ENCODE peak calls at places on chromosome 5, in five cellular contexts. Z is transverse colon, G is neural progenitor cell, W is natural killer cell, I is AG09309. P is an unnamed sample.

GRCh38 chr5:100779669-100780375 is 123.3 kb downstream of the ST8SIA4 start:
- DNase-seq in I (no peak), Z (peak), G (no peak), W (no peak), P (no peak)

GRCh38 chr5:72242796-72243475 is 77.1 kb downstream of the MRPS27 start:
- DNase-seq in Z (no peak), W (no peak), G (peak), I (no peak), P (no peak)

GRCh38 chr5:97383996-97384395 is 200.9 kb upstream of the RIOK2 start:
- DNase-seq in W (no peak), Z (no peak), G (no peak), I (no peak), P (no peak)

GRCh38 chr5:159208508-159209437 is 580 bp downstream of the RNF145 start:
- DNase-seq in I (no peak), G (peak), W (no peak), Z (peak), P (no peak)

GRCh38 chr5:101424530-101425175 is 521.6 kb upstream of the ST8SIA4 start:
- DNase-seq in W (no peak), Z (no peak), G (no peak), I (peak), P (no peak)

GRCh38 chr5:132221781-132222648 is 5.6 kb downstream of the P4HA2 start:
- DNase-seq in G (no peak), Z (peak), I (peak), W (no peak), P (no peak)

GRCh38 chr5:92518318-92518913 is 1062.6 kb downstream of the NR2F1-AS1 start:
- DNase-seq in Z (no peak), G (peak), W (no peak), I (no peak), P (no peak)

GRCh38 chr5:56876325-56876724 is 33.1 kb upstream of the SETD9 start:
- DNase-seq in I (no peak), G (no peak), W (no peak), Z (no peak), P (no peak)

GRCh38 chr5:76763136-76763535 is 47.2 kb downstream of the F2R start:
- DNase-seq in W (peak), G (no peak), I (no peak), Z (no peak), P (no peak)

GRCh38 chr5:40646286-40646685 is 33.4 kb upstream of the PTGER4 start:
- DNase-seq in W (no peak), I (no peak), Z (no peak), G (no peak), P (no peak)

GRCh38 chr5:141412853-141413539 is at the start of gene PCDHGA10:
- DNase-seq in G (peak), I (no peak), Z (peak), W (no peak), P (no peak)

GRCh38 chr5:113293613-113294340 is 141.0 kb downstream of the TSSK1B start:
- DNase-seq in W (no peak), Z (no peak), G (peak), I (no peak), P (no peak)

GRCh38 chr5:113061851-113062631 is 85.4 kb downstream of the DCP2 start:
- DNase-seq in I (peak), Z (no peak), G (no peak), W (no peak), P (no peak)

GRCh38 chr5:4348418-4348817 is 752.8 kb downstream of the IRX1 start:
- DNase-seq in Z (no peak), G (no peak), I (no peak), W (no peak), P (no peak)

GRCh38 chr5:395156-395920 is 47.6 kb upstream of the EXOC3 start:
- DNase-seq in W (no peak), G (no peak), I (peak), Z (no peak), P (no peak)

GRCh38 chr5:123455640-123456039 is 32.4 kb upstream of the CEP120 start:
- DNase-seq in G (no peak), W (no peak), I (no peak), Z (no peak), P (no peak)

GRCh38 chr5:66180282-66180955 is 36.3 kb downstream of the SREK1 start:
- DNase-seq in Z (no peak), I (no peak), W (no peak), G (no peak), P (no peak)

GRCh38 chr5:123438902-123439301 is 15.7 kb upstream of the CEP120 start:
- DNase-seq in Z (peak), G (no peak), I (no peak), W (no peak), P (no peak)

GRCh38 chr5:154829181-154829588 is 21.2 kb downstream of the FAXDC2 start:
- DNase-seq in G (no peak), W (no peak), I (no peak), Z (peak), P (no peak)

GRCh38 chr5:131142970-131143617 is 22.0 kb downstream of the HINT1 start:
- DNase-seq in W (no peak), I (no peak), Z (no peak), G (no peak), P (no peak)

GRCh38 chr5:179272326-179273073 is 72.8 kb downstream of the ADAMTS2 start:
- DNase-seq in G (peak), Z (no peak), I (no peak), W (no peak), P (no peak)

GRCh38 chr5:40386293-40386692 is 293.4 kb upstream of the PTGER4 start:
- DNase-seq in I (no peak), W (peak), Z (no peak), G (no peak), P (no peak)

GRCh38 chr5:133531634-133532033 is 80.7 kb downstream of the FSTL4 start:
- DNase-seq in W (no peak), G (no peak), Z (no peak), I (no peak), P (no peak)

GRCh38 chr5:78547731-78548189 is 100.8 kb downstream of the LHFPL2 start:
- DNase-seq in W (no peak), Z (peak), I (peak), G (no peak), P (no peak)

GRCh38 chr5:53878015-53878414 is 317.6 kb downstream of the NDUFS4 start:
- DNase-seq in W (no peak), Z (no peak), I (no peak), G (no peak), P (no peak)
- TF ChIP-seq CTCF in W (no peak), Z (no peak), I (no peak), G (no peak), P (no peak)

GRCh38 chr5:116360008-116360853 is 214.4 kb downstream of the SEMA6A start:
- DNase-seq in G (no peak), Z (peak), W (no peak), I (no peak), P (no peak)

GRCh38 chr5:116361171-116361967 is 213.3 kb downstream of the SEMA6A start:
- DNase-seq in I (no peak), G (peak), W (no peak), Z (peak), P (no peak)

GRCh38 chr5:116363780-116364179 is 210.8 kb downstream of the SEMA6A start:
- DNase-seq in I (no peak), Z (no peak), W (no peak), G (no peak), P (no peak)

GRCh38 chr5:116359575-116359974 is 215.0 kb downstream of the SEMA6A start:
- DNase-seq in G (no peak), W (no peak), I (no peak), Z (no peak), P (no peak)

GRCh38 chr5:116361979-116362577 is 212.5 kb downstream of the SEMA6A start:
- DNase-seq in I (no peak), G (no peak), W (no peak), Z (no peak), P (no peak)
- TF ChIP-seq CTCF in I (no peak), G (no peak), W (no peak), Z (no peak), P (no peak)

DNA sequence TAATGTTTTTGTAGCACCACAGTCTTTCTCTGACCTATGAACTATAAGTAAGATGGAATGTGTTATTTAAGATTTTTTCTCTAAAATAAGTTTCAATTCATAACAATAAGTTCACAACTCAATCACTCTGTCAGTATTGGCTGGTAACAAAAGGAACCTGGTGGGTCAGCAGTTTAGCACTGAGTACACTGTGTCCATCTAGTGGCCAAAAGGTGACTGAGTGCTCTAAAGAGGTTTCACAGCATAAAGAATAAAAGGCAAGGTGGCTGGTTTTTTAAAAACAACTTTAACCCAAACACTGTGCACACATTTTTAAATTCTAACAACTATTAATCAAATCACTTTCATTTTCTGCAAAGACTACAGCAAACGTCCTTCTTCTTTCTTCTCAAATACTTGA is 443.3 kb downstream of the PDE4D start:
- DNase-seq in I (no peak), Z (no peak), W (no peak), G (no peak), P (no peak)
- TF ChIP-seq CTCF in I (peak), Z (peak), W (no peak), G (peak), P (no peak)

GRCh38 chr5:177302354-177303110 is 987 bp downstream of the RAB24 start:
- DNase-seq in G (peak), W (no peak), I (no peak), Z (no peak), P (no peak)
- TF ChIP-seq CTCF in G (no peak), W (no peak), I (no peak), Z (no peak), P (no peak)

GRCh38 chr5:138441221-138441620 is 2.4 kb downstream of the REEP2 start:
- DNase-seq in Z (no peak), G (no peak), W (no peak), I (no peak), P (no peak)
- TF ChIP-seq CTCF in Z (no peak), G (no peak), W (no peak), I (no peak), P (no peak)

GRCh38 chr5:90424245-90424644 is 14.7 kb upstream of the CETN3 start:
- DNase-seq in Z (no peak), W (no peak), G (no peak), I (no peak), P (no peak)

GRCh38 chr5:90418214-90418613 is 8.7 kb upstream of the CETN3 start:
- DNase-seq in Z (no peak), G (no peak), W (no peak), I (no peak), P (no peak)

DNA sequence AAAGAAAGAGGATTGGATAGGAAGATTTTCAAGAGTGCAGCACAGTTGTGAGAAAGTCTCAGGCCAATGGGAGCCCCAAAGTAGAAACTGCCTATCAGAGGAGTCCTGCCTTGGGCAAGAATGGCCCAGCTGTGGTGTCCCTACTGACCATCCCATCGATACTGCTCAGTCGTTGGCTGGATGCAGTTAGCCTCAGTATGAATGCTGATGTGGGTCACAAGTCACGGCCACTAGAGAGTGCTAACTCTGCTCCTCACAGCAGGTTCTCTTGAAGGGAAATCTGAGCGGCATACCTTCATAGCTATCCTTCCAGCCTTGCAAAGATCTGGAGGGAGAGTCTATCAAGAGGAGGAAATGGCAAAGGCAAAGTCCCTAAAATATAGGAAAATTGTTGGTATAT is 11.6 kb upstream of the CETN3 start:
- DNase-seq in I (no peak), G (peak), Z (peak), W (no peak), P (no peak)
- TF ChIP-seq CTCF in I (peak), G (peak), Z (no peak), W (no peak), P (no peak)

DNA sequence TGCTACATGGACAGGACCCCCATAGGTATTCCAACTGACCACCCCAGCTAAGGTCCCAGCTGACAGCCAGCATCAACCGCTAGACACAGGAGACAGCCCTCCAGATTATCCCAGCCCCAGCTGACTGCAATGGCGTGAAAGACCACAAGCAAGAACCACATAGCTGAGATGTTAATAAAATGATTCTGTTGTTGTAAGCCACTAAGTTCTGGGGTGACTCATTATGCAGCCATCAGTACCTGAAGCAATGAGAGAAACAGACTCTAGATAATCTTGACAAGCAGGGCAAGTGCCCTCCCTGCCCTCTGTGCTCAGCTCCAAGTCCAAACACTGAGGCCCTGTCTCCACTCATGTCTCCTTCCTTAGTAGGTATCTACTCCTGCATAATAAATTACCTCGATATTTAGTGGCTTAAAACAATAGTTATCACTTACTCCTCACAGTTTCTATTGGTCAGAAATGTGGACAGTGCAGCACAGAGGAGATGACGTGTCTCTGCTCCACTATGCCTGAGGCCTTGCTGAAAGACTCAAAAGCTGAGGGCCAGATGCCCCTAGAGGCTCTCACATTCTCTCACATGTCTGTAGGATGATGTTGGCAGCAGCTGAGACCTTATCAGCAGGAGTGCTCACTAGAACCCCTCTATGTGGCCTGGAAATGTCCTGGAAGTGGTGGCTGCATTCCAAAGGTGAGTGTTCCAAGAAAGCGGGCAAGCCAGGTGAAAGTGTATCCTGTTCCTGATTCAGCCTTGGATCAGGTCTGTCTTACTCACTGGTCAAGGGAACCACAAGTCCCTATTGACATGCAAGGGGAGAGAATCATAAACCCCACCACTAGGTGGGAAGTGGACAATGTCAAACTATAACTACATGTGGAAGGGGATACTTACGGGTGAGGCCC is 2.5 kb downstream of the MGAT1 start:
- DNase-seq in W (no peak), Z (no peak), G (no peak), I (peak), P (no peak)
- TF ChIP-seq CTCF in W (no peak), Z (no peak), G (no peak), I (peak), P (no peak)

DNA sequence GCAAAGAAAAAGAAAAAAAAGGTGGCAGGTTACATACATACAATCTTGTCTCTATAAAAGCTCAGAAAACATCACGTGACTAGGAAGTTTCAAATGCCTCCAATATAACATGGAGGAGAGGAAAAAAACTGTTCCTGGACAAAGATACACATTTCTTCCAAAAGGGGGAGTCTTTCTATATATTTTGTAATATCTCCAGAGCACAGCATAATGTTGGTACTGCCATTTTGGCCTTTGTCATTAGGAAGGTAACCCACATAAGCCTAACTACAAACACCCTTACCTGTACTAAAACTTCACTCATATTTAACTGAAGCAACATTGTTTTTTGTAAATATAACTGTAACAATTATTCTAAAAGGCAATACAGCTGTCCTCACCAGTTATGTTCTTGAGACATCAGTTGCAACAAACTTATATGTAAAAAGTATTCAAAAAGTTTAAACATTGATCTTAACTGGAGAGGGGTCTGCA is 1.2 kb upstream of the BTF3 start:
- DNase-seq in Z (no peak), I (no peak), G (peak), W (no peak), P (no peak)
- TF ChIP-seq CTCF in Z (peak), I (peak), G (peak), W (peak), P (no peak)

GRCh38 chr5:135995979-135996378 is 32.8 kb upstream of the TGFBI start:
- DNase-seq in G (no peak), Z (no peak), W (no peak), I (no peak), P (no peak)

GRCh38 chr5:135996611-135997010 is 32.2 kb upstream of the TGFBI start:
- DNase-seq in I (no peak), G (no peak), W (no peak), Z (no peak), P (no peak)

GRCh38 chr5:135999396-136000139 is 29.2 kb upstream of the TGFBI start:
- DNase-seq in W (no peak), G (no peak), I (no peak), Z (no peak), P (no peak)

GRCh38 chr5:135998889-135999288 is 29.9 kb upstream of the TGFBI start:
- DNase-seq in I (no peak), Z (no peak), W (no peak), G (no peak), P (no peak)

GRCh38 chr5:135997936-135998335 is 30.9 kb upstream of the TGFBI start:
- DNase-seq in G (peak), W (no peak), Z (no peak), I (no peak), P (no peak)
- TF ChIP-seq CTCF in G (peak), W (no peak), Z (no peak), I (no peak), P (no peak)